ENCODE peak calls at places on chromosome 20, in ten cellular contexts. One of them, this sample, is unnamed.

GRCh38 chr20:37344506-37345338 is 1.2 kb upstream of the SRC start:
- DNase-seq in SHP77: no peak
- DNase-seq in T-cell: no peak
- DNase-seq in Ammon's horn: no peak
- DNase-seq in fibroblast of lung: no peak
- DNase-seq in BE2C: no peak
- DNase-seq in HuH-7: peak; percentile 80
- DNase-seq in NT2/D1: no peak
- DNase-seq in DMS153: no peak
- DNase-seq in posterior cingulate gyrus: no peak
- DNase-seq in this sample: no peak

GRCh38 chr20:58149412-58150091 is 78.9 kb downstream of the ANKRD60 start:
- DNase-seq in SHP77: no peak
- DNase-seq in T-cell: no peak
- DNase-seq in Ammon's horn: no peak
- DNase-seq in fibroblast of lung: no peak
- DNase-seq in BE2C: peak; percentile 39
- DNase-seq in HuH-7: no peak
- DNase-seq in NT2/D1: no peak
- DNase-seq in DMS153: no peak
- DNase-seq in posterior cingulate gyrus: no peak
- DNase-seq in this sample: peak; percentile 99

GRCh38 chr20:13735829-13736228 is 48.9 kb downstream of the ESF1 start:
- DNase-seq in SHP77: no peak
- DNase-seq in T-cell: no peak
- DNase-seq in Ammon's horn: no peak
- DNase-seq in fibroblast of lung: no peak
- DNase-seq in BE2C: no peak
- DNase-seq in HuH-7: no peak
- DNase-seq in NT2/D1: no peak
- DNase-seq in DMS153: no peak
- DNase-seq in posterior cingulate gyrus: no peak
- DNase-seq in this sample: no peak

GRCh38 chr20:46118481-46119020 is 437 bp downstream of the CD40 start:
- DNase-seq in SHP77: no peak
- DNase-seq in T-cell: no peak
- DNase-seq in Ammon's horn: no peak
- DNase-seq in fibroblast of lung: no peak
- DNase-seq in BE2C: no peak
- DNase-seq in HuH-7: no peak
- DNase-seq in NT2/D1: no peak
- DNase-seq in DMS153: no peak
- DNase-seq in posterior cingulate gyrus: no peak
- DNase-seq in this sample: no peak

GRCh38 chr20:47125553-47126373 is 230.7 kb downstream of the ZMYND8 start:
- DNase-seq in SHP77: no peak
- DNase-seq in T-cell: no peak
- DNase-seq in Ammon's horn: no peak
- DNase-seq in fibroblast of lung: peak; percentile 64
- DNase-seq in BE2C: no peak
- DNase-seq in HuH-7: no peak
- DNase-seq in NT2/D1: no peak
- DNase-seq in DMS153: no peak
- DNase-seq in posterior cingulate gyrus: no peak
- DNase-seq in this sample: peak; percentile 51

GRCh38 chr20:32672982-32673727 is 586 bp downstream of the C20orf203 start:
- DNase-seq in SHP77: peak; percentile 69
- DNase-seq in T-cell: peak; percentile 8
- DNase-seq in Ammon's horn: no peak
- DNase-seq in fibroblast of lung: no peak
- DNase-seq in BE2C: no peak
- DNase-seq in HuH-7: no peak
- DNase-seq in NT2/D1: no peak
- DNase-seq in DMS153: peak; percentile 14
- DNase-seq in posterior cingulate gyrus: no peak
- DNase-seq in this sample: no peak

GRCh38 chr20:47314647-47315338 is 41.7 kb downstream of the ZMYND8 start:
- DNase-seq in SHP77: no peak
- DNase-seq in T-cell: no peak
- DNase-seq in Ammon's horn: no peak
- DNase-seq in fibroblast of lung: no peak
- DNase-seq in BE2C: no peak
- DNase-seq in HuH-7: no peak
- DNase-seq in NT2/D1: no peak
- DNase-seq in DMS153: no peak
- DNase-seq in posterior cingulate gyrus: no peak
- DNase-seq in this sample: no peak

GRCh38 chr20:51609251-51609650 is 66.7 kb upstream of the NFATC2 start:
- DNase-seq in SHP77: no peak
- DNase-seq in T-cell: no peak
- DNase-seq in Ammon's horn: no peak
- DNase-seq in fibroblast of lung: no peak
- DNase-seq in BE2C: no peak
- DNase-seq in HuH-7: no peak
- DNase-seq in NT2/D1: no peak
- DNase-seq in DMS153: no peak
- DNase-seq in posterior cingulate gyrus: no peak
- DNase-seq in this sample: no peak